ENCODE peak calls at places on chromosome 19, in eight cellular contexts. One of them, this sample, is unnamed.

GRCh38 chr19:7488736-7489353 is at the start of gene PEX11G:
- DNase-seq in hypothalamus: peak
- DNase-seq in AG04450: peak
- DNase-seq in tibial artery: peak
- DNase-seq in AG09309: no peak
- DNase-seq in astrocyte of the spinal cord: peak
- DNase-seq in mesendoderm: peak
- DNase-seq in A673: peak
- DNase-seq in this sample: peak

GRCh38 chr19:55600336-55601028 is 394 bp downstream of the ZNF524 start:
- DNase-seq in hypothalamus: peak
- DNase-seq in AG04450: no peak
- DNase-seq in tibial artery: peak
- DNase-seq in AG09309: no peak
- DNase-seq in astrocyte of the spinal cord: peak
- DNase-seq in mesendoderm: no peak
- DNase-seq in A673: peak
- DNase-seq in this sample: peak

GRCh38 chr19:30338878-30339623 is 33.1 kb upstream of the ZNF536 start:
- DNase-seq in hypothalamus: no peak
- DNase-seq in AG04450: no peak
- DNase-seq in tibial artery: no peak
- DNase-seq in AG09309: no peak
- DNase-seq in astrocyte of the spinal cord: no peak
- DNase-seq in mesendoderm: no peak
- DNase-seq in A673: no peak
- DNase-seq in this sample: no peak

GRCh38 chr19:13181747-13182388 is 31.7 kb downstream of the IER2 start:
- DNase-seq in hypothalamus: peak
- DNase-seq in AG04450: no peak
- DNase-seq in tibial artery: peak
- DNase-seq in AG09309: no peak
- DNase-seq in astrocyte of the spinal cord: peak
- DNase-seq in mesendoderm: no peak
- DNase-seq in A673: peak
- DNase-seq in this sample: no peak

GRCh38 chr19:5128932-5129389 is 160.0 kb downstream of the KDM4B start:
- DNase-seq in hypothalamus: no peak
- DNase-seq in AG04450: no peak
- DNase-seq in tibial artery: peak
- DNase-seq in AG09309: no peak
- DNase-seq in astrocyte of the spinal cord: peak
- DNase-seq in mesendoderm: no peak
- DNase-seq in A673: peak
- DNase-seq in this sample: no peak

GRCh38 chr19:38413416-38413815 is 10.5 kb downstream of the FAM98C start:
- DNase-seq in hypothalamus: no peak
- DNase-seq in AG04450: no peak
- DNase-seq in tibial artery: no peak
- DNase-seq in AG09309: no peak
- DNase-seq in astrocyte of the spinal cord: no peak
- DNase-seq in mesendoderm: no peak
- DNase-seq in A673: no peak
- DNase-seq in this sample: no peak

GRCh38 chr19:33052352-33052972 is 12.2 kb downstream of the RHPN2 start:
- DNase-seq in hypothalamus: no peak
- DNase-seq in AG04450: no peak
- DNase-seq in tibial artery: no peak
- DNase-seq in AG09309: no peak
- DNase-seq in astrocyte of the spinal cord: no peak
- DNase-seq in mesendoderm: no peak
- DNase-seq in A673: peak
- DNase-seq in this sample: no peak

GRCh38 chr19:53525922-53526321 is 12.0 kb upstream of the ZNF331 start:
- DNase-seq in hypothalamus: no peak
- DNase-seq in AG04450: no peak
- DNase-seq in tibial artery: no peak
- DNase-seq in AG09309: no peak
- DNase-seq in astrocyte of the spinal cord: no peak
- DNase-seq in mesendoderm: no peak
- DNase-seq in A673: no peak
- DNase-seq in this sample: no peak

GRCh38 chr19:19278315-19278714 is 5.2 kb upstream of the TM6SF2 start:
- DNase-seq in hypothalamus: no peak
- DNase-seq in AG04450: no peak
- DNase-seq in tibial artery: no peak
- DNase-seq in AG09309: no peak
- DNase-seq in astrocyte of the spinal cord: no peak
- DNase-seq in mesendoderm: no peak
- DNase-seq in A673: peak
- DNase-seq in this sample: no peak

GRCh38 chr19:49499030-49499670 is 2.9 kb downstream of the RPS11 start:
- DNase-seq in hypothalamus: no peak
- DNase-seq in AG04450: no peak
- DNase-seq in tibial artery: no peak
- DNase-seq in AG09309: no peak
- DNase-seq in astrocyte of the spinal cord: no peak
- DNase-seq in mesendoderm: no peak
- DNase-seq in A673: no peak
- DNase-seq in this sample: no peak

GRCh38 chr19:1814391-1814790 is 2.3 kb upstream of the ATP8B3 start:
- DNase-seq in hypothalamus: no peak
- DNase-seq in AG04450: no peak
- DNase-seq in tibial artery: no peak
- DNase-seq in AG09309: no peak
- DNase-seq in astrocyte of the spinal cord: no peak
- DNase-seq in mesendoderm: no peak
- DNase-seq in A673: no peak
- DNase-seq in this sample: no peak

GRCh38 chr19:32350492-32350891 is 5.1 kb downstream of the ZNF507 start:
- DNase-seq in hypothalamus: no peak
- DNase-seq in AG04450: no peak
- DNase-seq in tibial artery: no peak
- DNase-seq in AG09309: no peak
- DNase-seq in astrocyte of the spinal cord: no peak
- DNase-seq in mesendoderm: no peak
- DNase-seq in A673: no peak
- DNase-seq in this sample: no peak

GRCh38 chr19:53101518-53101917 is 1.7 kb downstream of the ZNF160 start:
- DNase-seq in hypothalamus: no peak
- DNase-seq in AG04450: no peak
- DNase-seq in tibial artery: no peak
- DNase-seq in AG09309: no peak
- DNase-seq in astrocyte of the spinal cord: no peak
- DNase-seq in mesendoderm: peak
- DNase-seq in A673: no peak
- DNase-seq in this sample: no peak

GRCh38 chr19:2618611-2619010 is 83.9 kb downstream of the GNG7 start:
- DNase-seq in hypothalamus: peak
- DNase-seq in AG04450: no peak
- DNase-seq in tibial artery: peak
- DNase-seq in AG09309: peak
- DNase-seq in astrocyte of the spinal cord: peak
- DNase-seq in mesendoderm: no peak
- DNase-seq in A673: no peak
- DNase-seq in this sample: no peak

GRCh38 chr19:50552540-50552939 is 15.7 kb downstream of the LRRC4B start:
- DNase-seq in hypothalamus: no peak
- DNase-seq in AG04450: no peak
- DNase-seq in tibial artery: no peak
- DNase-seq in AG09309: no peak
- DNase-seq in astrocyte of the spinal cord: no peak
- DNase-seq in mesendoderm: no peak
- DNase-seq in A673: no peak
- DNase-seq in this sample: no peak

GRCh38 chr19:48630289-48631036 is 6.7 kb downstream of the DBP start:
- DNase-seq in hypothalamus: no peak
- DNase-seq in AG04450: no peak
- DNase-seq in tibial artery: peak
- DNase-seq in AG09309: no peak
- DNase-seq in astrocyte of the spinal cord: peak
- DNase-seq in mesendoderm: peak
- DNase-seq in A673: peak
- DNase-seq in this sample: no peak

GRCh38 chr19:16038196-16038695 is 38.0 kb upstream of the TPM4 start:
- DNase-seq in hypothalamus: no peak
- DNase-seq in AG04450: no peak
- DNase-seq in tibial artery: no peak
- DNase-seq in AG09309: no peak
- DNase-seq in astrocyte of the spinal cord: no peak
- DNase-seq in mesendoderm: no peak
- DNase-seq in A673: no peak
- DNase-seq in this sample: peak

GRCh38 chr19:2013683-2013961 is 1.9 kb downstream of the BTBD2 start:
- DNase-seq in hypothalamus: no peak
- DNase-seq in AG04450: no peak
- DNase-seq in tibial artery: no peak
- DNase-seq in AG09309: no peak
- DNase-seq in astrocyte of the spinal cord: no peak
- DNase-seq in mesendoderm: no peak
- DNase-seq in A673: no peak
- DNase-seq in this sample: no peak

GRCh38 chr19:8257052-8257443 is 47.9 kb downstream of the CERS4 start:
- DNase-seq in hypothalamus: no peak
- DNase-seq in AG04450: no peak
- DNase-seq in tibial artery: no peak
- DNase-seq in AG09309: no peak
- DNase-seq in astrocyte of the spinal cord: no peak
- DNase-seq in mesendoderm: peak
- DNase-seq in A673: peak
- DNase-seq in this sample: no peak

GRCh38 chr19:14107581-14108461 is 9.7 kb downstream of the PRKACA start:
- DNase-seq in hypothalamus: no peak
- DNase-seq in AG04450: no peak
- DNase-seq in tibial artery: peak
- DNase-seq in AG09309: no peak
- DNase-seq in astrocyte of the spinal cord: peak
- DNase-seq in mesendoderm: peak
- DNase-seq in A673: no peak
- DNase-seq in this sample: no peak

GRCh38 chr19:9823816-9824215 is 3.9 kb upstream of the UBL5 start:
- DNase-seq in hypothalamus: no peak
- DNase-seq in AG04450: no peak
- DNase-seq in tibial artery: no peak
- DNase-seq in AG09309: no peak
- DNase-seq in astrocyte of the spinal cord: no peak
- DNase-seq in mesendoderm: no peak
- DNase-seq in A673: no peak
- DNase-seq in this sample: no peak

GRCh38 chr19:49801966-49802661 is 11.0 kb downstream of the FUZ start:
- DNase-seq in hypothalamus: peak
- DNase-seq in AG04450: peak
- DNase-seq in tibial artery: peak
- DNase-seq in AG09309: no peak
- DNase-seq in astrocyte of the spinal cord: peak
- DNase-seq in mesendoderm: peak
- DNase-seq in A673: peak
- DNase-seq in this sample: no peak

GRCh38 chr19:38676878-38677646 is 29.6 kb downstream of the ACTN4 start:
- DNase-seq in hypothalamus: no peak
- DNase-seq in AG04450: no peak
- DNase-seq in tibial artery: no peak
- DNase-seq in AG09309: no peak
- DNase-seq in astrocyte of the spinal cord: no peak
- DNase-seq in mesendoderm: no peak
- DNase-seq in A673: no peak
- DNase-seq in this sample: no peak

GRCh38 chr19:49058592-49058991 is 1.0 kb upstream of the CGB7 start:
- DNase-seq in hypothalamus: no peak
- DNase-seq in AG04450: no peak
- DNase-seq in tibial artery: no peak
- DNase-seq in AG09309: no peak
- DNase-seq in astrocyte of the spinal cord: peak
- DNase-seq in mesendoderm: peak
- DNase-seq in A673: peak
- DNase-seq in this sample: no peak

GRCh38 chr19:23787106-23787505 is 28.4 kb upstream of the ZNF681 start:
- DNase-seq in hypothalamus: no peak
- DNase-seq in AG04450: no peak
- DNase-seq in tibial artery: no peak
- DNase-seq in AG09309: peak
- DNase-seq in astrocyte of the spinal cord: no peak
- DNase-seq in mesendoderm: no peak
- DNase-seq in A673: no peak
- DNase-seq in this sample: no peak

This sample was measured in GM12892.